ENCODE peak calls at places on chromosomes 5 and 9, in seven cellular contexts. S is IMR-90, I is H1, E is H9, C is neuronal stem cell, K is mesenchymal stem cell, Y is trophoblast cell. U is an unnamed sample.

GRCh38 chr5:147504535-147504934 is 5.3 kb downstream of the DPYSL3 start:
- DNase-seq in K (no peak), Y (no peak), I (no peak), C (no peak), S (no peak), E (no peak), U (no peak)

GRCh38 chr9:94212091-94212490 is 47.0 kb upstream of the ZNF169 start:
- DNase-seq in Y (peak), E (no peak), C (no peak), K (peak), I (no peak), S (peak), U (peak)

GRCh38 chr5:173263566-173263965 is 28.6 kb upstream of the NKX2-5 start:
- DNase-seq in S (no peak), I (no peak), C (no peak), K (no peak), Y (no peak), E (no peak), U (no peak)

GRCh38 chr9:80784647-80785046 is 904.7 kb downstream of the TLE1 start:
- DNase-seq in C (no peak), I (no peak), E (no peak), Y (no peak), K (no peak), S (peak), U (no peak)

GRCh38 chr5:51811883-51812282 is 428.6 kb downstream of the ISL1 start:
- DNase-seq in E (no peak), I (no peak), K (peak), C (no peak), Y (no peak), S (no peak), U (peak)

GRCh38 chr5:159444441-159445082 is 114.3 kb upstream of the IL12B start:
- DNase-seq in K (peak), S (peak), C (peak), I (no peak), E (peak), Y (peak), U (peak)

GRCh38 chr9:36597412-36598178 is 24.9 kb downstream of the MELK start:
- DNase-seq in I (no peak), K (peak), E (no peak), C (no peak), Y (peak), S (peak), U (peak)

GRCh38 chr9:79287881-79288280 is 283.9 kb upstream of the TLE4 start:
- DNase-seq in C (no peak), K (no peak), E (no peak), S (peak), I (no peak), Y (no peak), U (no peak)

GRCh38 chr9:91426123-91426745 is 2.6 kb upstream of the NFIL3 start:
- DNase-seq in E (no peak), K (peak), C (no peak), I (no peak), S (peak), Y (peak), U (peak)

GRCh38 chr9:85155380-85155779 is 485.9 kb downstream of the NTRK2 start:
- DNase-seq in K (no peak), E (no peak), C (no peak), S (no peak), Y (no peak), I (no peak), U (no peak)

GRCh38 chr9:85147046-85147640 is 477.6 kb downstream of the NTRK2 start:
- DNase-seq in S (no peak), I (no peak), E (no peak), K (no peak), C (no peak), Y (no peak), U (no peak)

GRCh38 chr9:85156652-85157051 is 487.1 kb downstream of the NTRK2 start:
- DNase-seq in I (no peak), K (no peak), C (no peak), S (no peak), Y (no peak), E (no peak), U (peak)

GRCh38 chr9:85151247-85151646 is 481.7 kb downstream of the NTRK2 start:
- DNase-seq in Y (no peak), S (no peak), E (no peak), C (no peak), I (no peak), K (no peak), U (no peak)
- H2BK120ac ChIP-seq in Y (no peak), S (no peak), E (no peak), C (no peak), I (no peak), K (no peak), U (no peak)

DNA sequence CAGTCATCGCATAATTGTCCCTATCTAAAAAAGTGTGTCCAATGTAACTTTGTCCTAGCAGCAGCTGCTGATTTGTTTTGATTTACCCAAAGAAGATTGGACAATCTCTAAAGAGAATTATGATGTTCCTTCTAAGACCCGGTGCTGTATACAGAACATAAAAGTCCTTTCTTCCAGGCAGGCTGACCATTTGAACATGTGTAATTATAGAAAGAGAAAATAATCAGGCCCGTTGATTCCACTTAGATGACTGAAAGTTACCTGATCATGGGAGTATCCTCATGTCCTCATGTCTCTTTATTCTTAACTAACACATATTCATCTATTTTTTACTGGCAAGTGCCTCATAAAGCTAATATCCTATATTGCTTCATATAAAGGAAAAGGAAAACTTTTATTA is 164.1 kb upstream of the MRPS30 start:
- DNase-seq in K (no peak), Y (no peak), S (no peak), C (no peak), I (no peak), E (no peak), U (no peak)
- H3K23ac ChIP-seq in K (no peak), Y (no peak), S (no peak), C (no peak), I (no peak), E (no peak), U (no peak)

GRCh38 chr5:174337276-174338203 is 292.0 kb downstream of the NSG2 start:
- DNase-seq in E (no peak), I (no peak), Y (peak), S (no peak), C (no peak), K (no peak), U (peak)
- H4K8ac ChIP-seq in E (no peak), I (no peak), Y (peak), S (no peak), C (no peak), K (no peak), U (no peak)

GRCh38 chr9:121826711-121827110 is 175.3 kb downstream of the DAB2IP start:
- DNase-seq in K (no peak), S (no peak), Y (no peak), E (no peak), I (peak), C (no peak), U (no peak)

GRCh38 chr9:121833061-121833460 is 181.6 kb downstream of the DAB2IP start:
- DNase-seq in E (no peak), K (no peak), C (no peak), I (peak), S (no peak), Y (no peak), U (no peak)

GRCh38 chr9:121827251-121827967 is 176.0 kb downstream of the DAB2IP start:
- DNase-seq in K (no peak), Y (no peak), C (no peak), E (no peak), S (no peak), I (peak), U (no peak)

GRCh38 chr9:121825481-121825830 is 174.0 kb downstream of the DAB2IP start:
- DNase-seq in I (peak), E (no peak), Y (no peak), C (no peak), K (no peak), S (no peak), U (no peak)

GRCh38 chr9:121830441-121831140 is 179.2 kb downstream of the DAB2IP start:
- DNase-seq in E (no peak), K (no peak), S (no peak), C (no peak), Y (no peak), I (peak), U (no peak)
- H2BK120ac ChIP-seq in E (no peak), K (no peak), S (no peak), C (no peak), Y (no peak), I (no peak), U (no peak)

DNA sequence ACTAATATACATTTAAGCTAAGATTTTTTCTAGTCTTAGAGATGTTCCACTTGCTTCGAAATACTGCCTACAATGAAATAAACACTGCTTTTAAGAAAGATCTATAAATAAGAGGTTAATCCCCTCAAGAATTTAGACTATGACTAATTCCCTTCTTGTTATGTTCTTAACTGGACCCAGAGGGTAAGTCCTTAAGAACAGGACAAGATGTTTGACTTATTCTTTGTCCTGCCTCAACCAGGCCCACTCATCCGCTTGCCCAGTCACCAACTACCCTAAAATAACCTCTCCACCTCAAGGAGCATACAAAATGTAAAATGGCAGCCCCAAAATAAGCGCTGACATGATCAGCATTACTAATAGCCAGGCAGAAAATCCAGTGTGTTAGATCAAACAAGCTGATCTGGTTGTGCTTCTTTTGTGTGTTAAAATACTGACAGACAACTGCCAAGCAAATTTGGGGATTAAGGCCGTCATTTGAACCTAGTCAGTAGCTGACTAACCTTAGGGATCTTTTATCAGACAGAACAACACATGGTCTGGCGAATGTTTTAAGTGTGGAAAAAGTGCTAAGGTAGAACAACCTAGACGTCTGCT is 93.7 kb upstream of the SMC5 start:
- DNase-seq in I (no peak), E (no peak), C (peak), K (peak), Y (peak), S (peak), U (no peak)
- H3K23ac ChIP-seq in I (no peak), E (no peak), C (no peak), K (no peak), Y (no peak), S (no peak), U (no peak)

GRCh38 chr5:151286246-151286645 is 17.3 kb downstream of the SLC36A3 start:
- DNase-seq in E (no peak), I (no peak), C (no peak), K (no peak), S (no peak), Y (peak), U (no peak)
- H4K8ac ChIP-seq in E (no peak), I (no peak), C (no peak), K (no peak), S (no peak), Y (no peak), U (no peak)

GRCh38 chr5:83363111-83363510 is 108.4 kb upstream of the VCAN start:
- DNase-seq in E (no peak), I (no peak), Y (no peak), K (no peak), S (no peak), C (no peak), U (no peak)
- H2BK120ac ChIP-seq in E (no peak), I (no peak), Y (no peak), K (no peak), S (no peak), C (no peak), U (no peak)

GRCh38 chr9:76884823-76885222 is 21.1 kb downstream of the PRUNE2 start:
- DNase-seq in C (no peak), E (no peak), S (no peak), K (no peak), I (no peak), Y (no peak), U (no peak)

GRCh38 chr9:76887003-76887821 is 18.7 kb downstream of the PRUNE2 start:
- DNase-seq in K (no peak), C (no peak), E (no peak), S (no peak), I (no peak), Y (peak), U (no peak)

GRCh38 chr9:76887951-76888350 is 18.0 kb downstream of the PRUNE2 start:
- DNase-seq in S (no peak), C (no peak), K (no peak), Y (no peak), E (peak), I (no peak), U (no peak)

GRCh38 chr9:76883341-76883740 is 22.6 kb downstream of the PRUNE2 start:
- DNase-seq in E (no peak), C (no peak), S (no peak), Y (peak), K (no peak), I (no peak), U (peak)

GRCh38 chr9:76886318-76886717 is 19.6 kb downstream of the PRUNE2 start:
- DNase-seq in K (no peak), E (no peak), C (no peak), S (no peak), Y (no peak), I (no peak), U (no peak)
- H3K23ac ChIP-seq in K (no peak), E (no peak), C (no peak), S (no peak), Y (no peak), I (no peak), U (no peak)

DNA sequence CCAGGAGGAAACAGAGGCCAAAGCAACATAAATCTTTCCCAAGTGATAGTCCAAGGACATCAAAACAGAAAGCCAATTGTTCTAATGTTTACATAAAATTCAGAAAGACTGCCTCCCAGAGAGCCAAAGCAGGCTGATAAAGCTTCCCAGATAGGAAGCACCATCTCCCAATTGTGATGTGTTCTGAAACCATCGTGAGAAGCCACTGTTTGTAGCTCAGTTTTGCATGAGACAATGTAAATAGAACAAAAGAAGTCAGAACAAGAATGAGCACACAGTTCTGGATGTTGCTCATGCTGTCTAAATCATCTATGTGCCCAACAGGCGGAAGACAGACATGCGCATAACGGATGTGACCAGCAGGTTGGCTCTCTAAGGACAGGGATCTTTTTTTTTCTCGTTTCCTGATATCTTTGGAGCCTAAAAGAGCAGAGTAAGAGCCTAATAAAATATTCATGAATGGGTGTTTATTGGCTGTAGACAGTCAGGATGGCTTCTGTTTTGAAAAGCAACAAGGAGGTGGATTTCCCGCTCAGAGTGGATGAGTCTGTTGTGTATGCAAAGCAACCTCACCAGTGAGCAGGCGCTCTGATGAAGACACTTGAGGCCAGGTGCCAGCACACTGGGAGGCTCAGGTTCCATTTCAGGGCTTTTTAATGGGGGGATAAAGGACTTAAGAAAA is 113.6 kb downstream of the GNA14 start:
- DNase-seq in Y (no peak), I (no peak), E (peak), K (no peak), C (no peak), S (no peak), U (peak)
- H4K8ac ChIP-seq in Y (no peak), I (no peak), E (no peak), K (no peak), C (no peak), S (no peak), U (no peak)

GRCh38 chr5:9126490-9126889 is 419.4 kb downstream of the SEMA5A start:
- DNase-seq in I (no peak), S (no peak), K (no peak), Y (no peak), C (no peak), E (no peak), U (no peak)
- H2BK120ac ChIP-seq in I (no peak), S (no peak), K (no peak), Y (no peak), C (no peak), E (no peak), U (no peak)